ENCODE peak calls at places on chromosomes 1 and 21, in four cellular contexts. B, E, G and A are unnamed samples.

GRCh38 chr1:30572192-30572591 is 151.2 kb downstream of the MATN1 start:
- DNase-seq in B (no peak), E (no peak), G (no peak), A (no peak)

GRCh38 chr1:27583479-27583878 is 20.5 kb downstream of the AHDC1 start:
- DNase-seq in B (no peak), E (no peak), G (no peak), A (no peak)

GRCh38 chr1:26418865-26419349 is 8.3 kb downstream of the LIN28A start:
- DNase-seq in B (no peak), E (no peak), G (no peak), A (peak)

GRCh38 chr1:19326748-19327065 is 14.6 kb downstream of the SLC66A1 start:
- DNase-seq in B (no peak), E (no peak), G (no peak), A (no peak)

GRCh38 chr21:17848228-17848627 is 29.1 kb upstream of the C21orf91 start:
- DNase-seq in B (peak), E (no peak), G (peak), A (peak)

GRCh38 chr1:26910343-26911160 is 3.2 kb downstream of the NR0B2 start:
- DNase-seq in B (no peak), E (no peak), G (no peak), A (no peak)

GRCh38 chr1:23996700-23997229 is 16.6 kb upstream of the SRSF10 start:
- DNase-seq in B (no peak), E (no peak), G (no peak), A (no peak)

GRCh38 chr21:44965251-44966022 is 25.6 kb downstream of the SLX9 start:
- DNase-seq in B (no peak), E (peak), G (peak), A (peak)

GRCh38 chr1:43719063-43719462 is 11.7 kb downstream of the ST3GAL3 start:
- DNase-seq in B (no peak), E (no peak), G (peak), A (peak)

GRCh38 chr21:32329776-32330175 is 31.1 kb downstream of the MRAP start:
- DNase-seq in B (no peak), E (no peak), G (peak), A (no peak)

GRCh38 chr1:153541641-153542569 is 1.2 kb upstream of the S100A5 start:
- DNase-seq in B (no peak), E (no peak), G (no peak), A (no peak)

GRCh38 chr1:218344814-218345672 is at the start of gene TGFB2:
- DNase-seq in B (no peak), E (no peak), G (peak), A (peak)

GRCh38 chr21:25176637-25177412 is 430.5 kb downstream of the MRPL39 start:
- DNase-seq in B (no peak), E (no peak), G (no peak), A (no peak)

GRCh38 chr1:111987502-111987901 is 2.0 kb downstream of the KCND3 start:
- DNase-seq in B (no peak), E (no peak), G (no peak), A (no peak)

GRCh38 chr1:228725178-228725577 is 10.1 kb upstream of the RHOU start:
- DNase-seq in B (no peak), E (no peak), G (no peak), A (no peak)

GRCh38 chr1:22111620-22112019 is 31.3 kb downstream of the WNT4 start:
- DNase-seq in B (peak), E (no peak), G (peak), A (peak)

GRCh38 chr1:203945030-203945429 is 83.6 kb downstream of the SNRPE start:
- DNase-seq in B (no peak), E (no peak), G (no peak), A (no peak)

GRCh38 chr1:47934243-47934805 is 62.9 kb downstream of the TRABD2B start:
- DNase-seq in B (peak), E (peak), G (peak), A (peak)

GRCh38 chr21:45972353-45972715 is 9.2 kb upstream of the COL6A1 start:
- DNase-seq in B (no peak), E (peak), G (no peak), A (peak)

GRCh38 chr1:244350027-244350426 is 101.7 kb downstream of the ADSS2 start:
- DNase-seq in B (no peak), E (no peak), G (peak), A (no peak)

GRCh38 chr1:8970870-8971337 is 25.2 kb downstream of the CA6 start:
- DNase-seq in B (no peak), E (no peak), G (no peak), A (no peak)

GRCh38 chr1:9321480-9321849 is 28.8 kb downstream of the SPSB1 start:
- DNase-seq in B (no peak), E (no peak), G (peak), A (peak)

GRCh38 chr1:45465277-45465676 is 25.7 kb downstream of the TESK2 start:
- DNase-seq in B (no peak), E (no peak), G (no peak), A (no peak)

GRCh38 chr1:91637539-91637994 is 136.9 kb downstream of the CDC7 start:
- DNase-seq in B (no peak), E (no peak), G (no peak), A (no peak)

GRCh38 chr1:145988773-145989172 is 7.6 kb downstream of the TXNIP start:
- DNase-seq in B (no peak), E (no peak), G (no peak), A (no peak)

GRCh38 chr1:16150508-16150907 is 5.4 kb downstream of the EPHA2 start:
- DNase-seq in B (no peak), E (no peak), G (no peak), A (no peak)

GRCh38 chr1:41955461-41956159 is 36.9 kb upstream of the HIVEP3 start:
- DNase-seq in B (no peak), E (no peak), G (peak), A (peak)

GRCh38 chr1:224542783-224543440 is 73.2 kb upstream of the CNIH3 start:
- DNase-seq in B (no peak), E (no peak), G (peak), A (peak)
- H3K4me3 ChIP-seq in B (no peak), E (no peak), G (no peak), A (no peak)

DNA sequence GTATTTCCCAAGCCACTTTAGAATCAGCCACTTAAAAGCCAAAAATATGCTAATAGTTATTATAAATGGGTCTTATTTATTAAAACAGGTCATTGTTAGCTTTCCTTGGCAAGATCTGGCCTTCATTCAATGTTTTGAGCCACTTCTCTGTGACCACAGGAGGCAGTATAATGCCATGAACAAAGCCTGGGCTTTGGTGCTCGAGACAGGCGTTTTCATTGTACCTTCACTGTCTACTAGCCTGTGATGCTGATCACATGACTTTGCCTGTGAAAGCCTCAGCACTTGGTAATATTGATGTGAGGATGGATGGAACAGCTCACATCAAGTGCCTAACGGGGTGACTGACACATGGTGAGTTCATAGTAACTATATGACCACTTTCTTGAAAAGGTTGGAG is 217.0 kb downstream of the RWDD3 start:
- DNase-seq in B (no peak), E (no peak), G (no peak), A (no peak)
- TF ChIP-seq CTCF in B (no peak), E (no peak), G (no peak), A (no peak)

DNA sequence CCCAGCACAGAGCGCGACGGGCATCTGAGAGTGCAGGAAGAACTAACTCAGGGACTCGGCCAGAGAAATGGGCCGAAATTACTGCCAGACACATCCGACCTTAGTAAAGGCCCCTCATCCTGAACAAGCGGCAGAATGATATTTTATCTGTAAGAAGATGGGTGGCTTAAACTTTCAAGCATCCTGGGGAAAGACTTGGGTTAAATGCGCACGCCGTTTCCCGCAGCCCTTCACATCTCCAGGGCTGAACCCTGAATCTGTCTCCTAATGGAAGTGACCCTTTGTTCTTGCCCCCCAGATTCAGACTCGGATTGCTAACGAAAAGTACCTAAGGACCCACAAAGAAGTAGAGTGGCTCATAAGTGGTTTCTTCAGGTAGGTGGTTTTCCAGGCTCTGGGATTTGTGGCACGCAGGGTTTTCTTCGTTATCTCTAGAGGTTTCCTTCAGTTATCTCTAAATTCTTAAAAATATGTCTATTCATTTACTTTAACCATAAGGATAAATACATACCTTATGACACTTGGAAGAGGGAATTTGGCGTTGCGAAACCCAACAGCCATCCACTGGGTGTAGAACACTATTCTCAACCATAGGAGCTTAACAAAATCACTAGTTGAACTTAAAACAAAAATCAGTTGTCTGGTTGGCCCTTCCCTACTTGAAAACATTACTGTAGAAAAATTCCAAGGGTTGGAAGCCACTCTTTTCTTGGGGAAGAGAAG is 627 bp downstream of the RIIAD1 start:
- DNase-seq in B (no peak), E (no peak), G (no peak), A (no peak)
- H3K4me3 ChIP-seq in B (no peak), E (peak), G (peak), A (peak)

GRCh38 chr21:43210454-43211084 is 41.8 kb downstream of the CRYAA start:
- DNase-seq in B (peak), E (no peak), G (no peak), A (no peak)

GRCh38 chr21:43207868-43208267 is 39.1 kb downstream of the CRYAA start:
- DNase-seq in B (peak), E (no peak), G (no peak), A (no peak)

GRCh38 chr21:43208561-43209332 is 39.9 kb downstream of the CRYAA start:
- DNase-seq in B (peak), E (no peak), G (no peak), A (no peak)

GRCh38 chr21:43209575-43210453 is 41.0 kb downstream of the CRYAA start:
- DNase-seq in B (peak), E (no peak), G (peak), A (peak)

DNA sequence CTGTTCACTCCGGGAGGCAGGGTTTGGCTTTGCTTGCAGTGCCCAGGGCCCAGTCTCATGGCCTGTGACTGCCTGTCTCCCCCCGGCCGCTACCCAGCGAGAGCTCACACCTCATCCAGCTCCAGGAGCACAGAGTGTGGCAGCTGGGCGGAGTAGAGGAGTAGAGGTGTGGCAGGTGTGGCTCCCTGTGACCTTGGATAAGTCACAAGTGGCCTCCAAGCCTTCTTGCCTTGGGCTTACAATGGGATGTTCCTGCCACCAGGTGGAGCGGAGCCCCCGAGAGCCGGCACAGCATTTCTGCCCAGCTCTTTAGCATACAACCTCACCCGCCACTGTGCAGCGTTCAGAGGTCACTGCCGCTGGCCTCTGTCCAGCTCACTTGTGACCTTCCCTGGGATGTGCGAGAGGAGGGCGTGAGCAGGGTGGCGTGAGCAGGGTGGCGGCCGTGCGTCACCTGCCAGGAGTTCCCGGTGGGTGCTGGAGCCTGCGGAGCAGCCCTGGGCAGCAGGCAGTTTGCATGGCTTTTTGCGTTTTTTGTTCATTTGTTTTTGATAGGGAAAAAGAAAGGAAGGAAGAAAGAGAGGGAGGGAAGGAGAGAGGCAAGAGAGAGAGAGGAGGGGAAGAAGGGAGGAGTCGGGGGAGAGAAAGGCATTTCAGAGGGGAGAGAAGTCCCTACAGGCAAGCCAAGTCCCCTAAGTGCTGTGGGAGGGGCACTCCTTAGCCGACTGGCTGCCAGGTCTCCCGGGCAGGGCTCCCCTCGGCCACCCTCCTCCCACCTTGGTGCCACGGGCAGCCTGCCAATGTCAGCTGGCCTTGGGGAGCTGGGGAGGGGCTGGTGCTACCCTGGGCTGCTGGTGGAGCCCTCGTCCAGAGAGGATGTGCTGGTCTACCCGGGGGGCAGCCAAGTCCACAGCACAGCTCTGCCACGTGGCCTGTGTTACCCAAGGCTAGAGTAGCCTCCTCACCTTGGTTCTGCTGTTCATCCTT is 42.6 kb downstream of the CRYAA start:
- DNase-seq in B (peak), E (peak), G (peak), A (no peak)
- TF ChIP-seq CTCF in B (no peak), E (peak), G (peak), A (peak)

GRCh38 chr21:39350094-39351006 is 1.5 kb upstream of the HMGN1 start:
- DNase-seq in B (no peak), E (no peak), G (peak), A (no peak)
- H3K4me3 ChIP-seq in B (peak), E (peak), G (peak), A (peak)